ENCODE peak calls at places on chromosomes 12 and 14, in six cellular contexts. One of them, this sample, is unnamed.
A peak's percentile ranks its signal among the peaks of the same experiment; 100 is the strongest.

GRCh38 chr14:89543420-89543790 is 126.4 kb upstream of the FOXN3 start:
- DNase-seq in activated T-cell treated with anti-CD3 and anti-CD28 coated beads for 1 hour: no peak
- DNase-seq in endothelial cell: no peak
- DNase-seq in astrocyte of the spinal cord: peak; percentile 43
- DNase-seq in GM13977: no peak
- DNase-seq in choroid plexus epithelial cell: no peak
- DNase-seq in this sample: no peak

GRCh38 chr12:116384629-116385485 is 107.4 kb upstream of the MED13L start:
- DNase-seq in activated T-cell treated with anti-CD3 and anti-CD28 coated beads for 1 hour: no peak
- DNase-seq in endothelial cell: no peak
- DNase-seq in astrocyte of the spinal cord: peak; percentile 67
- DNase-seq in GM13977: peak; percentile 71
- DNase-seq in choroid plexus epithelial cell: peak; percentile 43
- DNase-seq in this sample: no peak

GRCh38 chr12:109729837-109730200 is 16.2 kb downstream of the FAM222A start:
- DNase-seq in activated T-cell treated with anti-CD3 and anti-CD28 coated beads for 1 hour: no peak
- DNase-seq in endothelial cell: no peak
- DNase-seq in astrocyte of the spinal cord: no peak
- DNase-seq in GM13977: no peak
- DNase-seq in choroid plexus epithelial cell: no peak
- DNase-seq in this sample: no peak

GRCh38 chr12:57864811-57865751 is 18.6 kb upstream of the CTDSP2 start:
- DNase-seq in activated T-cell treated with anti-CD3 and anti-CD28 coated beads for 1 hour: peak; percentile 51
- DNase-seq in endothelial cell: peak; percentile 68
- DNase-seq in astrocyte of the spinal cord: peak; percentile 83
- DNase-seq in GM13977: peak; percentile 77
- DNase-seq in choroid plexus epithelial cell: peak; percentile 80
- DNase-seq in this sample: peak; percentile 80

GRCh38 chr14:25136811-25137210 is 86.9 kb upstream of the STXBP6 start:
- DNase-seq in activated T-cell treated with anti-CD3 and anti-CD28 coated beads for 1 hour: no peak
- DNase-seq in endothelial cell: no peak
- DNase-seq in astrocyte of the spinal cord: no peak
- DNase-seq in GM13977: no peak
- DNase-seq in choroid plexus epithelial cell: no peak
- DNase-seq in this sample: no peak

GRCh38 chr12:116066381-116067230 is 210.9 kb downstream of the MED13L start:
- DNase-seq in activated T-cell treated with anti-CD3 and anti-CD28 coated beads for 1 hour: peak; percentile 33
- DNase-seq in endothelial cell: peak; percentile 57
- DNase-seq in astrocyte of the spinal cord: no peak
- DNase-seq in GM13977: peak; percentile 18
- DNase-seq in choroid plexus epithelial cell: peak; percentile 71
- DNase-seq in this sample: peak; percentile 51

GRCh38 chr12:127081058-127081457 is 1185.9 kb upstream of the TMEM132C start:
- DNase-seq in activated T-cell treated with anti-CD3 and anti-CD28 coated beads for 1 hour: no peak
- DNase-seq in endothelial cell: no peak
- DNase-seq in astrocyte of the spinal cord: no peak
- DNase-seq in GM13977: no peak
- DNase-seq in choroid plexus epithelial cell: no peak
- DNase-seq in this sample: no peak

GRCh38 chr14:82046512-82047226 is 513.0 kb upstream of the SEL1L start:
- DNase-seq in activated T-cell treated with anti-CD3 and anti-CD28 coated beads for 1 hour: no peak
- DNase-seq in endothelial cell: no peak
- DNase-seq in astrocyte of the spinal cord: no peak
- DNase-seq in GM13977: no peak
- DNase-seq in choroid plexus epithelial cell: no peak
- DNase-seq in this sample: no peak